ENCODE peak calls at places on chromosomes 3 and 15, in four cellular contexts. Y is K562, N is HCT116, E is HepG2. O is an unnamed sample.

GRCh38 chr3:31356941-31357340 is 175.8 kb upstream of the STT3B start:
- DNase-seq in Y (peak), N (no peak), E (no peak), O (no peak)

GRCh38 chr15:57320543-57321220 is 55.6 kb upstream of the CGNL1 start:
- DNase-seq in Y (peak), N (no peak), E (no peak), O (no peak)

GRCh38 chr3:177524742-177525141 is 327.5 kb upstream of the TBL1XR1 start:
- DNase-seq in Y (no peak), N (no peak), E (no peak), O (no peak)

GRCh38 chr15:52737720-52738119 is 52.4 kb downstream of the ONECUT1 start:
- DNase-seq in Y (no peak), N (no peak), E (no peak), O (no peak)

GRCh38 chr15:88428805-88429605 is 38.2 kb downstream of the MRPL46 start:
- DNase-seq in Y (no peak), N (no peak), E (no peak), O (no peak)

GRCh38 chr3:119301662-119302061 is 7.5 kb downstream of the ARHGAP31 start:
- DNase-seq in Y (no peak), N (no peak), E (no peak), O (no peak)

GRCh38 chr3:65196663-65197062 is 508.9 kb upstream of the ADAMTS9 start:
- DNase-seq in Y (no peak), N (no peak), E (no peak), O (no peak)

GRCh38 chr3:116618138-116618537 is 91.4 kb upstream of the TUSC7 start:
- DNase-seq in Y (no peak), N (no peak), E (peak), O (no peak)

GRCh38 chr3:193842029-193842782 is 249.2 kb downstream of the OPA1 start:
- DNase-seq in Y (peak), N (no peak), E (no peak), O (no peak)

GRCh38 chr3:27728195-27729087 is 6.3 kb upstream of the EOMES start:
- DNase-seq in Y (peak), N (no peak), E (peak), O (no peak)

GRCh38 chr15:49101536-49101935 is 53.9 kb downstream of the COPS2 start:
- DNase-seq in Y (no peak), N (no peak), E (no peak), O (no peak)

GRCh38 chr15:30043211-30043655 is 39.5 kb upstream of the GOLGA8J start:
- DNase-seq in Y (no peak), N (no peak), E (no peak), O (no peak)

GRCh38 chr3:36373084-36373483 is 7.2 kb upstream of the STAC start:
- DNase-seq in Y (no peak), N (no peak), E (no peak), O (no peak)

GRCh38 chr3:88632226-88632625 is 475.2 kb upstream of the EPHA3 start:
- DNase-seq in Y (no peak), N (no peak), E (no peak), O (no peak)

GRCh38 chr3:55218577-55218976 is 268.5 kb downstream of the WNT5A start:
- DNase-seq in Y (no peak), N (no peak), E (no peak), O (no peak)

GRCh38 chr3:102400142-102400541 is 34.7 kb upstream of the ZPLD1 start:
- DNase-seq in Y (no peak), N (peak), E (no peak), O (no peak)

GRCh38 chr3:186406669-186407635 is 44.9 kb upstream of the DGKG start:
- DNase-seq in Y (no peak), N (no peak), E (no peak), O (no peak)

GRCh38 chr3:99984139-99984538 is 130.2 kb downstream of the FILIP1L start:
- DNase-seq in Y (no peak), N (no peak), E (no peak), O (no peak)

GRCh38 chr3:155744626-155745324 is at the start of gene PLCH1:
- DNase-seq in Y (peak), N (peak), E (peak), O (no peak)

GRCh38 chr3:96813134-96813819 is 1.1 kb upstream of the EPHA6 start:
- DNase-seq in Y (peak), N (no peak), E (peak), O (no peak)

GRCh38 chr3:55177749-55178148 is 249.9 kb upstream of the LRTM1 start:
- DNase-seq in Y (no peak), N (no peak), E (no peak), O (no peak)

GRCh38 chr3:79339846-79340245 is 428.0 kb downstream of the ROBO1 start:
- DNase-seq in Y (no peak), N (no peak), E (no peak), O (no peak)

GRCh38 chr3:194779729-194780224 is 94.1 kb downstream of the FAM43A start:
- DNase-seq in Y (no peak), N (no peak), E (peak), O (no peak)

GRCh38 chr3:135071483-135071882 is 276.4 kb downstream of the EPHB1 start:
- DNase-seq in Y (no peak), N (no peak), E (no peak), O (no peak)

GRCh38 chr15:51121118-51121517 is 26.4 kb upstream of the TNFAIP8L3 start:
- DNase-seq in Y (peak), N (peak), E (peak), O (peak)

GRCh38 chr15:85329561-85330421 is 50.6 kb upstream of the AKAP13 start:
- DNase-seq in Y (no peak), N (no peak), E (no peak), O (peak)

GRCh38 chr3:194130211-194130610 is 5.7 kb upstream of the HES1 start:
- DNase-seq in Y (no peak), N (no peak), E (no peak), O (no peak)

GRCh38 chr15:42593143-42593542 is 17.7 kb downstream of the STARD9 start:
- DNase-seq in Y (no peak), N (no peak), E (no peak), O (no peak)

GRCh38 chr3:8578282-8578681 is 66.3 kb downstream of the SSUH2 start:
- DNase-seq in Y (no peak), N (no peak), E (no peak), O (no peak)

GRCh38 chr3:8576841-8577553 is 67.6 kb downstream of the SSUH2 start:
- DNase-seq in Y (no peak), N (no peak), E (no peak), O (no peak)

GRCh38 chr3:8574670-8575322 is 69.8 kb downstream of the SSUH2 start:
- DNase-seq in Y (no peak), N (no peak), E (no peak), O (no peak)

GRCh38 chr3:8575364-8576104 is 69.1 kb downstream of the SSUH2 start:
- DNase-seq in Y (no peak), N (no peak), E (no peak), O (no peak)

DNA sequence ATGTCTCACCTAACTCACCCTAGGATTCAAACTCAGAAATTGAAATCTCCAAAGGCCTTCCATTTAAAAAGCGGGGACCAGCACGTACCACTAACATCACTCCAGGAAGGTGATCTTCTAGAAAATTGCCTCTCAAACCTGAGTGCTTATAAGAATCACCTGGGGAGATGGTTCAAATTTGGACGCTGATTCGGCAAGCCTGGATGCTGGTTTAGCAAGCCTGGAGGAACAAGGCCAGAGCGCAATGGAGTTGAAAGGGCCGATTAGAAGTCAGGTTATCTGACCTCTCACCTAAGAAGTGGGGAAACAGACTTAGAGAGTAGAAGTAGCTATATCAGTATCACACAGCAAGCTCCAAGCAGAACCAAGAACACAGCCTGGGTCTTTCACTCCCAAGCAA is 68.2 kb downstream of the SSUH2 start:
- DNase-seq in Y (no peak), N (no peak), E (no peak), O (no peak)
- TF ChIP-seq TCF7L2 in Y (no peak), N (no peak), E (no peak), O (no peak)

DNA sequence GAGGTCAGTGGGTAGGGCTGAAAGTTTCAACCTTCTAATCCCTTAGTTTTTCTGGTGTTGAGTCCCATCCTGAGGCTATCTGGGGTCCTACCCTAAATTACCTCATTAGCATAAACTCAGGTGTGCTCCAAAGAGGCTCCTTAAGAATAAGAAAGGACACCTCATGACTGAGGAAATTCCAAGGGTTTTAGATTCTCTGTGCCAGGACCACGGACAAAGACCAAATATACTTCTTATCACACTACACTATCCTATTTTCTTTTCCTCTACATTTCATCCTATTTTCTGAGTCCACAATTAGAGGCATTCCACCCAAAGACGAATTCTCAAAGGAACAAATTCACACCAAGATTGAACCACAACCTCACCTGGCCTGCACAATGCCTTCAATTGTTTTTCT is 9.8 kb upstream of the THSD4 start:
- DNase-seq in Y (no peak), N (no peak), E (no peak), O (no peak)
- TF ChIP-seq REST in Y (no peak), N (no peak), E (no peak), O (no peak)

DNA sequence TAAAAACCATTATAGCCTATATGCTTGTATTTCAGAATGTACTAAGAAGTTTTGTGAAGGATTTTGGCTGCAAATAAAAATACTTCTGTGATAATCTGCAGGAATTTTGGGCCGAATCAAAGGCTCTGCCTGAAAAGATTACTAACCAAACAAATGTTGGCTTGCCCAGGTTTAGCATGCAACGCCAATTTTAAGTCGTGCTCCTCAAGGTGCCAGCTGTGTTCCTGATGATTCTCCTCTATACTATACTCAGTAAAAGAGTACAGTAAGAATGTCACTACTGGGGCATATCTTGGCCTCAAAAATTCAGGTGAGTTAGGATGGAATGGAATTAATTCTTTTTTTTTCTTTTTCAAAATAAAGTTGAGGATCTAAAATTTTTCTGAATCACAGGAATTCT is 150.8 kb upstream of the TSPAN3 start:
- DNase-seq in Y (no peak), N (no peak), E (no peak), O (no peak)
- TF ChIP-seq TCF7L2 in Y (no peak), N (no peak), E (no peak), O (no peak)

GRCh38 chr15:74179101-74179841 is 5.8 kb downstream of the ISLR start:
- DNase-seq in Y (peak), N (no peak), E (no peak), O (no peak)
- TF ChIP-seq REST in Y (no peak), N (no peak), E (no peak), O (no peak)

DNA sequence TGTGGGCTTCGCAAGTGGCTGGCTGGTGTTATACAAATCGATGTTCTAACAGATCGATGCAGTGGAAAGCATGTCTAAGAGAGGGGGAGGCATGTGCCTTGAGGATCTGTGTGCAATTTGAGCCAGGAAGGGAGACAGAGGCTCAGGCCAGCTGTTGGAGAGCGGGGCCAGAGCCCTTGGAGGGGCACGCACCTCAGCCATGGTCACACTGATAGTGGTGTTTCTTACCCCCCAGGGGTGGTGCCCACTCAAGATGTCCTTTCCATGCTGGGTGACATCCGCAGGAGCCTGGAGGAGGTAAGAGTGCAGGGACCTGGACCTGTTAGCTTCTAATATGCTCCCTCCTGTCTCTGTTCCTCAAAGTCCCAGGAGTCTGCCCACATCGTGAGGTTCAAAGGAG is 3.8 kb upstream of the ABTB1 start:
- DNase-seq in Y (no peak), N (no peak), E (no peak), O (no peak)
- TF ChIP-seq TCF7L2 in Y (no peak), N (no peak), E (no peak), O (no peak)

GRCh38 chr3:84984429-84984828 is 25.6 kb downstream of the CADM2 start:
- DNase-seq in Y (no peak), N (no peak), E (no peak), O (no peak)

GRCh38 chr3:84985795-84986194 is 27.0 kb downstream of the CADM2 start:
- DNase-seq in Y (no peak), N (no peak), E (no peak), O (no peak)

GRCh38 chr3:84980011-84980410 is 21.2 kb downstream of the CADM2 start:
- DNase-seq in Y (no peak), N (no peak), E (no peak), O (no peak)

GRCh38 chr3:84980456-84980855 is 21.7 kb downstream of the CADM2 start:
- DNase-seq in Y (no peak), N (no peak), E (no peak), O (no peak)

GRCh38 chr3:84983490-84983889 is 24.7 kb downstream of the CADM2 start:
- DNase-seq in Y (no peak), N (no peak), E (no peak), O (no peak)
- TF ChIP-seq REST in Y (no peak), N (no peak), E (no peak), O (no peak)

GRCh38 chr3:183301937-183302580 is 49.0 kb downstream of the B3GNT5 start:
- DNase-seq in Y (no peak), N (no peak), E (no peak), O (no peak)
- TF ChIP-seq TCF7L2 in Y (no peak), N (no peak), E (no peak), O (no peak)

GRCh38 chr3:62261800-62262199 is 111.5 kb downstream of the FEZF2 start:
- DNase-seq in Y (no peak), N (no peak), E (no peak), O (no peak)

GRCh38 chr3:62261121-62261520 is 112.2 kb downstream of the FEZF2 start:
- DNase-seq in Y (no peak), N (no peak), E (no peak), O (no peak)

GRCh38 chr3:62265528-62265927 is 107.8 kb downstream of the FEZF2 start:
- DNase-seq in Y (no peak), N (no peak), E (no peak), O (no peak)

GRCh38 chr3:62266668-62267283 is 106.6 kb downstream of the FEZF2 start:
- DNase-seq in Y (no peak), N (no peak), E (no peak), O (no peak)
- TF ChIP-seq REST in Y (no peak), N (no peak), E (no peak), O (no peak)

DNA sequence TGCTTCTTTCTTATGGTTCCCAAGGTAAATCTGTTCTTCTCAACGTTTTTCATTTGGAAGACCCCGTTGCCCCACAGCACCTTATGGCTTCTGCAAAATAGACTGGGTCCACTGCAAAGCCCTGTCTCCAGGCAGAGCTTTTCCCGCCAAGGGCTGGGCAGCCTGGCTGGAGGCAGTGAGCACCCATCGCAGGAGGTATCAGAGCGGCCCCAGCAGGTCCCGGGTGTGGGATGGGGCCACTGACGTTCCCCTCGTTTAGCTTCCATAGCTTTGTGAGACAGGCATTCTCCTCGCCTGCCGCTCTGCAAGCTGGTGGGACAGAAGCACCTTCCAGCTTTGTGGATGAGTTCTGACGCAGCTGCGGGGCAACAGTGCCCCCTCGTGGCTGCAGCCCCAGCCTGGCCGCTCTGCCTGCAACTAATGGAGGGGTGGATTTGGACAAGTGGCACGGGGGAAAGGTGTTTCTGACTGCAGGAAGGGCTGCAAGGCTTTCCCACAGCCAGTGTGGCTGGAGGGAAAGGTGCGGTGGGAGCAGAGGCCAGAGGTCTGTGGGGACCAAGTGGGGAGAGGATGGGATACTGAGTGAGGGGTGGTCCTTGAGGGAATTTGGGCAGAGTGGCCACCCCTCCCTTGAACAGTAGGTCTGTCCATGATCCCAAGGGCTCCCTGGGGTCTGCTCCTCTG is 99.3 kb downstream of the FBLN2 start:
- DNase-seq in Y (peak), N (peak), E (peak), O (peak)
- TF ChIP-seq TCF7L2 in Y (peak), N (peak), E (no peak), O (no peak)

DNA sequence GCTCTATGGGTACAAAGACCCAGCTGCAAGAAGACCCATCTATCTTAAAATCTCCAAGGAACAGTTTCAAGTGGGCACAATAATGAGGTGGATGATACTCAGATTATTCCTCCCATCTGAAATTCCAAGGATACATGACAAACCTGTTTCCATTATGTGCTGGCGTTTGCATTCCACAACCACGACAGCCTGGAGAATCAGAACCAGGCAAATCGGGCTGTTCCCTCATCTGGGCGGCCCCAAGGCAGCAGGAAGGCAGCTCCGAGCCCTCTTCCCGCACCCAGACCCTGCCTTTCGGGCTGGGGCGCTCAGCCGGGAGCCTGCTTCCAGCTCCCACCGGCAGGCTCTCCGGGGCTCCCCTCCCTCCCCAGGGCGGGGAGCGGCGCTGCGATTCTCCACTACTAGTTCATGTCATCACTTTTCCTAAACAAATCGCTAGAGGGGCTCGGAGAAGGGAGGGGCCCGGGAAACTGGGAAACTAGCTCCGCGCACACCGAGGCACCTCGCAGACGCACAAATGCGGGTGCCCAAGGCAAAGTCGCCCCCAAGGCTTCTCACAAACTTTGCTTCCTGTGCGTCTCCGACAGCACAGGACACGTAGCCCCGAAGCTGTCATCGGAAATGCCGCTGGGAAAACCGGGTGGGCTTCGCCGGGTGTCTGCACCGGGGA is at the start of gene MGLL:
- DNase-seq in Y (no peak), N (no peak), E (no peak), O (no peak)
- TF ChIP-seq REST in Y (no peak), N (no peak), E (no peak), O (no peak)

O was measured in Panc1.